ENCODE peak calls at places on chromosomes 16 and 17, in five cellular contexts. L is NCI-H2029; H is mesothelial cell of epicardium; X is activated naive CD8-positive, alpha-beta T cell treated with anti-CD3 and anti-CD28 coated beads, Interleukin-2, amount 10 ng/mL, durations not matched to agents 7 days and 5 days; J is glomerular endothelial cell. K is an unnamed sample.

GRCh38 chr17:51805220-51805619 is 353.3 kb downstream of the CA10 start:
- DNase-seq in J (no peak), X (no peak), L (no peak), H (no peak), K (no peak)

GRCh38 chr17:69501591-69502468 is 87.3 kb downstream of the MAP2K6 start:
- DNase-seq in H (no peak), J (no peak), L (peak), X (no peak), K (no peak)

GRCh38 chr17:79153367-79154130 is 78.9 kb downstream of the ENGASE start:
- DNase-seq in H (no peak), J (no peak), L (no peak), X (no peak), K (no peak)

GRCh38 chr17:3879181-3879580 is 13.7 kb downstream of the CAMKK1 start:
- DNase-seq in H (no peak), L (no peak), J (no peak), X (no peak), K (no peak)

GRCh38 chr16:23640669-23640958 is 496 bp downstream of the PALB2 start:
- DNase-seq in L (no peak), X (no peak), J (no peak), H (no peak), K (no peak)

GRCh38 chr16:51651061-51651466 is 500.0 kb upstream of the SALL1 start:
- DNase-seq in L (no peak), X (no peak), H (no peak), J (no peak), K (no peak)

GRCh38 chr17:46853896-46854444 is 2.6 kb downstream of the WNT9B start:
- DNase-seq in X (no peak), J (no peak), H (no peak), L (no peak), K (no peak)

GRCh38 chr17:35144840-35145239 is 2.7 kb upstream of the NLE1 start:
- DNase-seq in L (no peak), X (no peak), J (no peak), H (no peak), K (no peak)

GRCh38 chr16:919658-920631 is 50.8 kb downstream of the LMF1 start:
- DNase-seq in X (no peak), H (no peak), L (no peak), J (no peak), K (no peak)

GRCh38 chr17:76472726-76473125 is 5.3 kb downstream of the AANAT start:
- DNase-seq in L (no peak), H (no peak), J (no peak), X (no peak), K (no peak)

GRCh38 chr16:85134076-85134793 is 22.0 kb upstream of the CIBAR2 start:
- DNase-seq in X (no peak), L (no peak), J (no peak), H (no peak), K (no peak)

GRCh38 chr16:24036038-24036543 is 200.3 kb downstream of the PRKCB start:
- DNase-seq in X (no peak), H (no peak), J (no peak), L (no peak), K (no peak)

GRCh38 chr17:77420804-77421634 is 280.2 kb downstream of the SEC14L1 start:
- DNase-seq in L (peak), X (peak), H (peak), J (no peak), K (peak)

GRCh38 chr16:19707699-19708497 is 10.1 kb downstream of the KNOP1 start:
- DNase-seq in L (no peak), H (no peak), X (no peak), J (no peak), K (no peak)

GRCh38 chr17:49616086-49616485 is 40.4 kb downstream of the NXPH3 start:
- DNase-seq in L (no peak), H (no peak), X (no peak), J (no peak), K (no peak)

GRCh38 chr16:85204242-85205010 is 92.2 kb upstream of the CIBAR2 start:
- DNase-seq in X (no peak), H (no peak), J (no peak), L (no peak), K (no peak)

GRCh38 chr16:82079892-82080291 is 44.8 kb downstream of the HSD17B2 start:
- DNase-seq in J (no peak), X (no peak), H (no peak), L (no peak), K (no peak)